ENCODE peak calls at places on chromosomes 3 and 15, in six cellular contexts. One of them, this sample, is unnamed.

GRCh38 chr3:154522031-154522430 is 92.0 kb upstream of the GPR149 start:
- DNase-seq in Calu3: no peak
- DNase-seq in fibroblast of mammary gland: no peak
- DNase-seq in neural progenitor cell: no peak
- DNase-seq in GM10248: no peak
- DNase-seq in omental fat pad: no peak
- DNase-seq in this sample: no peak

GRCh38 chr15:34038404-34039179 is 412 bp downstream of the AVEN start:
- DNase-seq in Calu3: peak
- DNase-seq in fibroblast of mammary gland: peak
- DNase-seq in neural progenitor cell: peak
- DNase-seq in GM10248: peak
- DNase-seq in omental fat pad: peak
- DNase-seq in this sample: peak

GRCh38 chr3:193014961-193015360 is 97.3 kb upstream of the MB21D2 start:
- DNase-seq in Calu3: no peak
- DNase-seq in fibroblast of mammary gland: no peak
- DNase-seq in neural progenitor cell: no peak
- DNase-seq in GM10248: no peak
- DNase-seq in omental fat pad: no peak
- DNase-seq in this sample: no peak

GRCh38 chr15:35751421-35752133 is 205.6 kb upstream of the DPH6 start:
- DNase-seq in Calu3: peak
- DNase-seq in fibroblast of mammary gland: peak
- DNase-seq in neural progenitor cell: peak
- DNase-seq in GM10248: peak
- DNase-seq in omental fat pad: peak
- DNase-seq in this sample: peak

GRCh38 chr15:48052871-48053383 is 67.9 kb upstream of the SLC24A5 start:
- DNase-seq in Calu3: no peak
- DNase-seq in fibroblast of mammary gland: peak
- DNase-seq in neural progenitor cell: no peak
- DNase-seq in GM10248: no peak
- DNase-seq in omental fat pad: no peak
- DNase-seq in this sample: no peak

GRCh38 chr15:82852906-82853635 is 43.6 kb downstream of the WHAMM start:
- DNase-seq in Calu3: no peak
- DNase-seq in fibroblast of mammary gland: no peak
- DNase-seq in neural progenitor cell: no peak
- DNase-seq in GM10248: no peak
- DNase-seq in omental fat pad: no peak
- DNase-seq in this sample: no peak

GRCh38 chr3:71421820-71422566 is 161.5 kb downstream of the FOXP1 start:
- DNase-seq in Calu3: no peak
- DNase-seq in fibroblast of mammary gland: no peak
- DNase-seq in neural progenitor cell: no peak
- DNase-seq in GM10248: peak
- DNase-seq in omental fat pad: no peak
- DNase-seq in this sample: no peak

GRCh38 chr3:143820466-143821221 is 27.6 kb downstream of the SLC9A9 start:
- DNase-seq in Calu3: no peak
- DNase-seq in fibroblast of mammary gland: peak
- DNase-seq in neural progenitor cell: no peak
- DNase-seq in GM10248: no peak
- DNase-seq in omental fat pad: no peak
- DNase-seq in this sample: no peak

GRCh38 chr3:110789315-110789714 is 282.3 kb upstream of the NECTIN3 start:
- DNase-seq in Calu3: no peak
- DNase-seq in fibroblast of mammary gland: peak
- DNase-seq in neural progenitor cell: no peak
- DNase-seq in GM10248: no peak
- DNase-seq in omental fat pad: no peak
- DNase-seq in this sample: no peak

GRCh38 chr3:72340056-72340455 is 508.2 kb downstream of the SHQ1 start:
- DNase-seq in Calu3: no peak
- DNase-seq in fibroblast of mammary gland: no peak
- DNase-seq in neural progenitor cell: no peak
- DNase-seq in GM10248: no peak
- DNase-seq in omental fat pad: no peak
- DNase-seq in this sample: no peak

GRCh38 chr3:53074761-53075742 is 29.2 kb upstream of the SFMBT1 start:
- DNase-seq in Calu3: no peak
- DNase-seq in fibroblast of mammary gland: no peak
- DNase-seq in neural progenitor cell: no peak
- DNase-seq in GM10248: no peak
- DNase-seq in omental fat pad: no peak
- DNase-seq in this sample: no peak

GRCh38 chr15:50148362-50148963 is 29.4 kb upstream of the ATP8B4 start:
- DNase-seq in Calu3: peak
- DNase-seq in fibroblast of mammary gland: peak
- DNase-seq in neural progenitor cell: peak
- DNase-seq in GM10248: no peak
- DNase-seq in omental fat pad: no peak
- DNase-seq in this sample: peak

GRCh38 chr3:52533623-52534280 is at the start of gene NT5DC2:
- DNase-seq in Calu3: peak
- DNase-seq in fibroblast of mammary gland: peak
- DNase-seq in neural progenitor cell: peak
- DNase-seq in GM10248: peak
- DNase-seq in omental fat pad: no peak
- DNase-seq in this sample: peak

GRCh38 chr15:25061808-25062550 is 107.2 kb downstream of the SNRPN start:
- DNase-seq in Calu3: no peak
- DNase-seq in fibroblast of mammary gland: no peak
- DNase-seq in neural progenitor cell: no peak
- DNase-seq in GM10248: no peak
- DNase-seq in omental fat pad: no peak
- DNase-seq in this sample: no peak

GRCh38 chr3:31486865-31487533 is 45.7 kb upstream of the STT3B start:
- DNase-seq in Calu3: no peak
- DNase-seq in fibroblast of mammary gland: no peak
- DNase-seq in neural progenitor cell: no peak
- DNase-seq in GM10248: no peak
- DNase-seq in omental fat pad: no peak
- DNase-seq in this sample: peak

GRCh38 chr3:30353711-30354467 is 252.5 kb upstream of the TGFBR2 start:
- DNase-seq in Calu3: no peak
- DNase-seq in fibroblast of mammary gland: no peak
- DNase-seq in neural progenitor cell: no peak
- DNase-seq in GM10248: no peak
- DNase-seq in omental fat pad: no peak
- DNase-seq in this sample: no peak

DNA sequence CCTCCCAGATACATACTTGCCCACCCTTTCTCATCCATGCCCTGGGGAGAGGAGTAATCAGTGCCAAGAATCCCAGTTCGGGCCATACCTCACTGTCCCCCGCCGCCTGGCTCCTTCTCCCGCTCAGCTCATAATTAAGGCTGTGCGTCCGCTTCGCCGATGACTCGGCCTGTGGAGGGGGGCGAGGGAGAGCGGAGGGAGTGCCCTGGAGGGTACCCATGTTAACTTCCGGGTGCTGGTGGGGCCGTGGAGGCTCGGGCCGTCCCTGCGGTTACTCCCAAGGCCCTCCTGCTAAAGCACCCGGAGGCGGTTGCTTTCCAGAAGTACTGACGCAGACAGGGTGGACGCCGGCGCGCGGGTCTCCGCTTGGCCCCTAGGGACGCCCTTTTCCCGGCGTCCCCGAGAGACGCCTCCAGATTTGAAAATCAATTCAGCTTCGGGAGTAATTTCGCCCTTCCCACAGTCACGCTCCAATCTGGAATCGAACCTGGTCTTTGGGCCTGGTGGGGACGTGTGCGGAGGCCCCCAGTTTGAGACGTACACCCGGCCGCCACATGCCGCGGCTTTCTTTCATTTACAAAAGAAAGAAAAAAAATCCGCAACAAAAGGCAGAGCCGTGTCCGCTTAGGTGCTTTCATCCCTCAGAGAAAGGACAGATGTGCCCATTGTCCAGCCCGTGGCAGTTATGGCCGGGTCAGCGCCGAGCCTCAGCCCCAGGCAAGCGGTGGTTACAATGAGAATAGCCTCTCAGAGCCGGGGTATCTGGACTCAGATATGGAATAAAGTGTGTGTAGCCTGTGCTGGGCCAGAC is 1.0 kb upstream of the ONECUT1 start:
- DNase-seq in Calu3: no peak
- DNase-seq in fibroblast of mammary gland: no peak
- DNase-seq in neural progenitor cell: peak
- DNase-seq in GM10248: peak
- DNase-seq in omental fat pad: no peak
- DNase-seq in this sample: no peak
- TF ChIP-seq CTCF in Calu3: no peak
- TF ChIP-seq CTCF in fibroblast of mammary gland: no peak
- TF ChIP-seq CTCF in neural progenitor cell: peak
- TF ChIP-seq CTCF in GM10248: no peak
- TF ChIP-seq CTCF in omental fat pad: no peak
- TF ChIP-seq CTCF in this sample: no peak

DNA sequence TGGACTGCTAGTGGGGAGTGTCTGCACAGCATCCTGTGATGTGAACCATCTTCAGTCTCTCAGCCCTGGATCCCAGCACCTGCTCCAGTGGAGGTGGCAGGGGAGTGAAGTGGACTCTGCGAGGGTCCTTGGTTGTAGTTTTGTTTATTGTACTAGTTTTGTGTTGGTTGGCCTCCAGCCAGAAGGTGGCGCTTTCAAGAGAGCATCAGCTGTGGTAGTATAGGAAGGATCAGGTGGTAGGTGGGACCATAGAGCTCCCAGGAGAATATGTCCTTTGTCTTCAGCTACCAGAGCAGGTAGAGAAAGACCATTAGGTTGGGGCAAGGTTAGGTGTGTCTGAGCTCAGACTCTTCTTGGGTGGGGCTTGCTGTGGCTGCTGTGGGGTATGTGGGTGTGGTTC is 20.9 kb downstream of the NEK11 start:
- DNase-seq in Calu3: peak
- DNase-seq in fibroblast of mammary gland: no peak
- DNase-seq in neural progenitor cell: no peak
- DNase-seq in GM10248: no peak
- DNase-seq in omental fat pad: no peak
- DNase-seq in this sample: no peak
- TF ChIP-seq CTCF in Calu3: no peak
- TF ChIP-seq CTCF in fibroblast of mammary gland: no peak
- TF ChIP-seq CTCF in neural progenitor cell: peak
- TF ChIP-seq CTCF in GM10248: no peak
- TF ChIP-seq CTCF in omental fat pad: no peak
- TF ChIP-seq CTCF in this sample: peak

GRCh38 chr3:49566312-49566711 is 12.0 kb downstream of the BSN start:
- DNase-seq in Calu3: no peak
- DNase-seq in fibroblast of mammary gland: peak
- DNase-seq in neural progenitor cell: no peak
- DNase-seq in GM10248: no peak
- DNase-seq in omental fat pad: no peak
- DNase-seq in this sample: no peak

GRCh38 chr3:49568965-49569364 is 14.7 kb downstream of the BSN start:
- DNase-seq in Calu3: no peak
- DNase-seq in fibroblast of mammary gland: no peak
- DNase-seq in neural progenitor cell: no peak
- DNase-seq in GM10248: no peak
- DNase-seq in omental fat pad: no peak
- DNase-seq in this sample: no peak

GRCh38 chr3:49567406-49567805 is 13.1 kb downstream of the BSN start:
- DNase-seq in Calu3: no peak
- DNase-seq in fibroblast of mammary gland: no peak
- DNase-seq in neural progenitor cell: no peak
- DNase-seq in GM10248: no peak
- DNase-seq in omental fat pad: no peak
- DNase-seq in this sample: no peak

GRCh38 chr3:49563766-49564165 is 9.5 kb downstream of the BSN start:
- DNase-seq in Calu3: no peak
- DNase-seq in fibroblast of mammary gland: no peak
- DNase-seq in neural progenitor cell: no peak
- DNase-seq in GM10248: no peak
- DNase-seq in omental fat pad: no peak
- DNase-seq in this sample: no peak

DNA sequence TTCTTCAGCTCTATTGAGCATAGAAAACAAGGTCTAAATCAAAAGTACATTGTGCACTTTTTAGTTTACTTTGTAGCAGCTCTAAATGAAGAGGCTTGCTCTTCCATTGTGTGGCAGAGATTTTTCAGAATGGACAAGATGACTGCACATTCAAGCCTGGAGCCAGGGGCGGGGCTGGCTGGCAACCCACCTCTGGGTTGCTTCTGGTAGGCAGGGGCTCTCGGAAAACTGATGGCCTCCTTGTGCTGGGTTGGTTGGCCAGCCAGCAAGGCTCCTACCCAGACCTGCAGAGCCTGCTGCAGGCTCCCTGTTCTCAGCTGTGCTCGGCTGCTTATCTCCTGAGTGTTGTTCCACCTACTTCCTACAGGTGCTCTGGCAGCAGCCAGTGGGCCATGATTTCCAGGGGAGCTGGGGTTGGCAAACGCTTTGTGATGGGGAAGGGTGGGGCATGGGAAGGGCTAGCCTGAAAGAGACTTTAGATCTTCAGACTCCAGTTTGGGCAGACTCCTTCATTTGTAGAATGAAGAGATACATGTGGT is 8.8 kb downstream of the BSN start:
- DNase-seq in Calu3: no peak
- DNase-seq in fibroblast of mammary gland: no peak
- DNase-seq in neural progenitor cell: no peak
- DNase-seq in GM10248: no peak
- DNase-seq in omental fat pad: no peak
- DNase-seq in this sample: no peak
- TF ChIP-seq CTCF in Calu3: no peak
- TF ChIP-seq CTCF in fibroblast of mammary gland: no peak
- TF ChIP-seq CTCF in neural progenitor cell: peak
- TF ChIP-seq CTCF in GM10248: no peak
- TF ChIP-seq CTCF in omental fat pad: no peak
- TF ChIP-seq CTCF in this sample: no peak

DNA sequence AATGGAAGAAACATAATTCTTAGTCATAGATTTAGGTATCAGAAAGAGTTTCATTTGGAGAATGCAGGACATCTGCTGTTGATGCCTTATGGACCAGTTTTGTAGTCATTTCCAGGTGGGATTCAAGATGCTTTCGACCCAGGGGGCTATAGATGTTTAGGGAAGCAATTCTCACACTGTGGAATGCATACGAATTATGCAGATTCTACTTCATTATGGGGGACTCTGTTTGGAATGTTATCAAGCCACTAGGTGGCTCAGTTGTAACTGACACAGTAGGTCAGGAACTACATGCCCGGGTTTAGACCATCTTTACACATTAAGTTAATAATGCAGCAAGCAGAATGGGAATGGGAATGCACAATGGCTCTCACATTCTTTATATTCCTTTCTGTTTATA is 1359.8 kb downstream of the ZPLD1 start:
- DNase-seq in Calu3: peak
- DNase-seq in fibroblast of mammary gland: no peak
- DNase-seq in neural progenitor cell: peak
- DNase-seq in GM10248: no peak
- DNase-seq in omental fat pad: no peak
- DNase-seq in this sample: no peak
- TF ChIP-seq CTCF in Calu3: no peak
- TF ChIP-seq CTCF in fibroblast of mammary gland: no peak
- TF ChIP-seq CTCF in neural progenitor cell: peak
- TF ChIP-seq CTCF in GM10248: no peak
- TF ChIP-seq CTCF in omental fat pad: no peak
- TF ChIP-seq CTCF in this sample: peak

DNA sequence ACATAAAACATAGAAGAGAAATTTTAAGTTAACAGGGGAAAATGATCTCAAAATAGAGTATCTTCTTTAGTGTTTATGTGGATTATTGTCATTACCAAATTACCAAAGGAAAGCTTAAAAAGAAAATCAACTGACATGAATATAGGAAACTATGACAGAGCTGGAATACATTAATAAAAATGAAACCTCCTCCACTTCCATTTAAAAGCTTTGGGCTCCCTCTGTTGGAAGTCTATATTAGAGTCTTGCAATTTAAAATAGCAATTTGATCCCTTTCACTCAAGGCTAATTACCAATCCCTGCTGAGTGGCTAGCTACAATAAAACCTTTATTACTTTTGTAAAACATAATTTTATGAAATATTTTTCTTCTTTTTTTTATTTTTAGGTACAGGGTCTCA is 61.4 kb upstream of the IMPG2 start:
- DNase-seq in Calu3: no peak
- DNase-seq in fibroblast of mammary gland: peak
- DNase-seq in neural progenitor cell: peak
- DNase-seq in GM10248: peak
- DNase-seq in omental fat pad: no peak
- DNase-seq in this sample: no peak
- TF ChIP-seq CTCF in Calu3: no peak
- TF ChIP-seq CTCF in fibroblast of mammary gland: peak
- TF ChIP-seq CTCF in neural progenitor cell: peak
- TF ChIP-seq CTCF in GM10248: peak
- TF ChIP-seq CTCF in omental fat pad: no peak
- TF ChIP-seq CTCF in this sample: peak

This sample was measured in Caco-2.